ENCODE peak calls at places on chromosomes 16 and 17, in nine cellular contexts. D is Kasumi-1; S is left colon; Z is M059J; P is stimulated activated CD8-positive, alpha-beta memory T cell treated with anti-CD3 and anti-CD28 coated beads, Interleukin-15, amount 100 ng/mL, for 24 hours; H is neural progenitor cell; T is amygdala; C is IMR-90; J is OCI-LY7. K is an unnamed sample.
A peak's percentile ranks its signal among the peaks of the same experiment; 100 is the strongest.

GRCh38 chr16:74716355-74716754 is 15.7 kb upstream of the MLKL start:
- DNase-seq in P (no peak), T (no peak), H (no peak), Z (no peak), S (no peak), D (no peak), C (no peak), J (no peak), K (no peak)

GRCh38 chr17:77269696-77270681 is 129.2 kb downstream of the SEC14L1 start:
- DNase-seq in H (no peak), T (no peak), S (no peak), C (no peak), P (no peak), J (no peak), D (no peak), Z (no peak), K (no peak)

GRCh38 chr17:50689956-50690886 is 17.5 kb downstream of the ANKRD40 start:
- DNase-seq in H (peak; percentile 96), Z (peak; percentile 49), P (no peak), S (no peak), D (no peak), J (no peak), C (no peak), T (peak; percentile 54), K (no peak)

GRCh38 chr16:86541560-86541959 is 13.5 kb downstream of the MTHFSD start:
- DNase-seq in Z (no peak), C (no peak), D (no peak), P (no peak), H (no peak), J (no peak), T (no peak), S (no peak), K (no peak)

GRCh38 chr16:4615389-4616046 is 830 bp upstream of the UBALD1 start:
- DNase-seq in P (no peak), H (no peak), J (peak; percentile 36), Z (no peak), S (peak; percentile 62), C (no peak), D (no peak), T (no peak), K (no peak)

GRCh38 chr17:7167832-7168231 is 11.3 kb downstream of the ASGR1 start:
- DNase-seq in C (no peak), J (no peak), T (no peak), P (no peak), S (no peak), H (no peak), D (no peak), Z (no peak), K (no peak)

GRCh38 chr16:69217433-69217832 is 30.5 kb downstream of the SNTB2 start:
- DNase-seq in J (no peak), C (peak; percentile 89), D (no peak), S (no peak), T (no peak), Z (peak; percentile 62), P (no peak), H (no peak), K (peak; percentile 51)

GRCh38 chr17:74566132-74566753 is 1.1 kb downstream of the CD300H start:
- DNase-seq in J (peak; percentile 63), D (peak; percentile 72), C (no peak), P (no peak), Z (peak; percentile 46), S (no peak), H (peak; percentile 72), T (no peak), K (peak; percentile 51)

GRCh38 chr17:80478487-80479245 is 2.3 kb upstream of the NPTX1 start:
- DNase-seq in T (no peak), C (no peak), J (no peak), S (no peak), H (peak; percentile 53), D (no peak), P (no peak), Z (no peak), K (no peak)

GRCh38 chr17:20961551-20961950 is 81.3 kb downstream of the USP22 start:
- DNase-seq in C (no peak), Z (no peak), T (no peak), H (no peak), P (no peak), J (no peak), S (no peak), D (no peak), K (no peak)

GRCh38 chr17:30421592-30421991 is 42.9 kb downstream of the CPD start:
- DNase-seq in Z (no peak), T (no peak), S (no peak), D (no peak), J (no peak), C (no peak), P (no peak), H (no peak), K (no peak)

GRCh38 chr16:84029297-84030096 is 13.1 kb downstream of the SLC38A8 start:
- DNase-seq in Z (no peak), T (no peak), D (peak; percentile 38), J (no peak), P (no peak), C (no peak), H (no peak), S (no peak), K (no peak)

GRCh38 chr16:66365588-66365987 is 903 bp upstream of the CDH5 start:
- DNase-seq in D (no peak), T (no peak), H (no peak), S (no peak), J (no peak), Z (peak; percentile 36), P (no peak), C (peak; percentile 20), K (no peak)

GRCh38 chr17:1471931-1472727 is 16.1 kb upstream of the CRK start:
- DNase-seq in Z (no peak), J (no peak), S (no peak), C (no peak), H (no peak), D (no peak), T (no peak), P (no peak), K (no peak)

GRCh38 chr16:57799619-57800212 is 2.6 kb downstream of the KIFC3 start:
- DNase-seq in C (no peak), S (no peak), T (no peak), Z (no peak), J (no peak), P (no peak), D (peak; percentile 78), H (no peak), K (no peak)

GRCh38 chr17:1709971-1710806 is at the start of gene TLCD2:
- DNase-seq in H (peak; percentile 79), P (no peak), T (no peak), J (no peak), S (peak; percentile 95), C (peak; percentile 65), Z (peak; percentile 65), D (no peak), K (peak; percentile 53)